ENCODE peak calls at places on chromosomes 1 and 21, in four cellular contexts. G, F, K and N are unnamed samples.
A peak's percentile ranks its signal among the peaks of the same experiment; 100 is the strongest.

GRCh38 chr1:231808990-231809389 is 182.4 kb downstream of the DISC1 start:
- DNase-seq in G (peak; percentile 94), K (no peak), F (no peak), N (no peak)

GRCh38 chr21:15706686-15707085 is 23.1 kb upstream of the USP25 start:
- DNase-seq in F (no peak), K (peak; percentile 81), G (peak; percentile 94), N (no peak)

GRCh38 chr21:26753822-26754221 is 91.4 kb downstream of the ADAMTS1 start:
- DNase-seq in G (no peak), K (no peak), F (no peak), N (no peak)

GRCh38 chr1:17923684-17924083 is 168.6 kb downstream of the ACTL8 start:
- DNase-seq in G (no peak), F (no peak), K (no peak), N (no peak)

GRCh38 chr1:2918441-2918840 is 102.8 kb upstream of the ACTRT2 start:
- DNase-seq in G (no peak), F (no peak), K (no peak), N (no peak)

GRCh38 chr1:172322219-172323061 is 98.0 kb upstream of the C1orf105 start:
- DNase-seq in G (peak; percentile 89), F (peak; percentile 24), K (no peak), N (no peak)

GRCh38 chr1:244057474-244058385 is 6.6 kb downstream of the ZBTB18 start:
- DNase-seq in K (no peak), F (no peak), G (no peak), N (no peak)

GRCh38 chr1:155137550-155137949 is 1.9 kb downstream of the SLC50A1 start:
- DNase-seq in K (no peak), F (no peak), G (no peak), N (no peak)

GRCh38 chr1:221742555-221743415 is 896 bp upstream of the DUSP10 start:
- DNase-seq in K (peak; percentile 48), F (peak; percentile 82), G (peak; percentile 89), N (peak; percentile 64)

GRCh38 chr1:209405183-209405823 is 178.2 kb upstream of the CAMK1G start:
- DNase-seq in K (no peak), G (peak; percentile 44), F (peak; percentile 46), N (no peak)

GRCh38 chr1:210236386-210236839 is 3.8 kb downstream of the SERTAD4 start:
- DNase-seq in K (no peak), F (no peak), G (no peak), N (no peak)

GRCh38 chr1:228288536-228289238 is 80.8 kb downstream of the OBSCN start:
- DNase-seq in G (no peak), K (no peak), F (no peak), N (no peak)

GRCh38 chr21:37259426-37259825 is 7.7 kb downstream of the VPS26C start:
- DNase-seq in K (no peak), G (no peak), F (no peak), N (no peak)

GRCh38 chr1:151970641-151971040 is 23.0 kb downstream of the S100A10 start:
- DNase-seq in F (no peak), K (no peak), G (peak; percentile 67), N (no peak)

GRCh38 chr1:195939844-195940243 is 668.4 kb downstream of the KCNT2 start:
- DNase-seq in G (peak; percentile 2), F (peak; percentile 83), K (no peak), N (no peak)

GRCh38 chr1:31815752-31816484 is at the start of gene SPOCD1:
- DNase-seq in G (peak; percentile 93), F (peak; percentile 98), K (peak; percentile 83), N (peak; percentile 90)

GRCh38 chr1:3919706-3920105 is 19.6 kb upstream of the C1orf174 start:
- DNase-seq in G (no peak), K (no peak), F (no peak), N (no peak)

GRCh38 chr1:236063919-236064673 is 794 bp downstream of the NID1 start:
- DNase-seq in K (no peak), G (peak; percentile 80), F (peak; percentile 62), N (no peak)

GRCh38 chr1:5998051-5998905 is 6.1 kb upstream of the NPHP4 start:
- DNase-seq in K (no peak), F (no peak), G (no peak), N (no peak)

GRCh38 chr1:150405660-150406059 is 41.7 kb downstream of the RPRD2 start:
- DNase-seq in K (no peak), F (no peak), G (no peak), N (no peak)

GRCh38 chr1:7252411-7253117 is 467.3 kb downstream of the CAMTA1 start:
- DNase-seq in G (no peak), F (no peak), K (no peak), N (no peak)

GRCh38 chr1:201533836-201534235 is 5.1 kb upstream of the NAV1 start:
- DNase-seq in G (no peak), F (peak; percentile 36), K (no peak), N (no peak)

GRCh38 chr1:208233546-208233945 is 10.6 kb downstream of the PLXNA2 start:
- DNase-seq in G (no peak), F (peak; percentile 73), K (no peak), N (no peak)

GRCh38 chr1:81585371-81585770 is 215.4 kb upstream of the ADGRL2 start:
- DNase-seq in K (no peak), F (no peak), G (no peak), N (no peak)

GRCh38 chr1:174118726-174119125 is 40.6 kb upstream of the RABGAP1L start:
- DNase-seq in K (no peak), F (no peak), G (no peak), N (no peak)

GRCh38 chr1:155083865-155084721 is 5.5 kb downstream of the EFNA3 start:
- DNase-seq in F (no peak), K (no peak), G (peak; percentile 61), N (peak; percentile 42)

GRCh38 chr21:25126564-25126963 is 480.7 kb downstream of the MRPL39 start:
- DNase-seq in G (no peak), F (no peak), K (no peak), N (no peak)

GRCh38 chr1:869499-870244 is 54.1 kb upstream of the SAMD11 start:
- DNase-seq in G (peak; percentile 73), F (peak; percentile 67), K (peak; percentile 26), N (peak; percentile 71)

GRCh38 chr1:19705464-19705863 is 40.8 kb downstream of the HTR6 start:
- DNase-seq in K (no peak), F (no peak), G (no peak), N (no peak)

GRCh38 chr1:40072142-40072541 is 24.9 kb downstream of the PPT1 start:
- DNase-seq in F (no peak), K (no peak), G (no peak), N (no peak)

GRCh38 chr1:40064797-40065492 is 24.4 kb downstream of the CAP1 start:
- DNase-seq in G (no peak), F (no peak), K (no peak), N (no peak)

DNA sequence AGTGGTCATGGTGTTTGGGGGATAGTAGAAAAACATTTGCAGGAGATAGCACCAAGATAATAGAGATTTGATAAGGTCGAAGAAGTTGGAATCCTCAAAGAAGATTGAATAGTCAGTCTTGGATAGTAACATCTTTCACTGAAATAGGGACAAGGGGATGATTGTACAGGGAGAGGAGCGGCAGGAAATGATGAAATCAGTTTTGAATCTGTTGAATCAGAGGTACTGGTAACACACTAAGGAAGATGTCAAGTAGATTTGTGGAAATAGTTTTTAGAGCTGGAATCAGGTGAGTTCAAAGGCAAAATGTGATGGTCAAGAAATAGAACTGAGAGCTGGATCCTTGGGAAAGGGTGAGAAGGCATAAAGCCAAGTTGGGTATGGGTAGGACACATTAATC is 26.5 kb downstream of the CAP1 start:
- DNase-seq in K (no peak), F (no peak), G (peak; percentile 39), N (no peak)
- H2AFZ ChIP-seq in K (no peak overlapping the region), F (no peak overlapping the region), G (no peak overlapping the region), N (no peak overlapping the region)

GRCh38 chr1:164598719-164599118 is 39.7 kb downstream of the PBX1 start:
- DNase-seq in F (no peak), G (no peak), K (no peak), N (no peak)
- H3K4me1 ChIP-seq in F (peaks cover 70% of the 10 kb centered on the region), G (peaks cover 19% of the 10 kb centered on the region), K (peaks cover 32% of the 10 kb centered on the region), N (no peaks in the 10 kb centered on the region)

GRCh38 chr1:50701706-50702317 is 258.3 kb downstream of the FAF1 start:
- DNase-seq in K (no peak), F (no peak), G (no peak), N (no peak)

GRCh38 chr1:50697440-50698421 is 262.3 kb downstream of the FAF1 start:
- DNase-seq in K (no peak), F (no peak), G (peak; percentile 0), N (no peak)

GRCh38 chr1:50702395-50702794 is 257.7 kb downstream of the FAF1 start:
- DNase-seq in G (no peak), F (no peak), K (no peak), N (no peak)

GRCh38 chr1:50700226-50701020 is 259.6 kb downstream of the FAF1 start:
- DNase-seq in F (peak; percentile 94), K (no peak), G (no peak), N (no peak)

GRCh38 chr1:50699795-50700194 is 260.3 kb downstream of the FAF1 start:
- DNase-seq in G (no peak), K (no peak), F (no peak), N (no peak)
- H2AFZ ChIP-seq in G (no peak overlapping the region), K (no peak overlapping the region), F (no peak overlapping the region), N (no peak overlapping the region)

DNA sequence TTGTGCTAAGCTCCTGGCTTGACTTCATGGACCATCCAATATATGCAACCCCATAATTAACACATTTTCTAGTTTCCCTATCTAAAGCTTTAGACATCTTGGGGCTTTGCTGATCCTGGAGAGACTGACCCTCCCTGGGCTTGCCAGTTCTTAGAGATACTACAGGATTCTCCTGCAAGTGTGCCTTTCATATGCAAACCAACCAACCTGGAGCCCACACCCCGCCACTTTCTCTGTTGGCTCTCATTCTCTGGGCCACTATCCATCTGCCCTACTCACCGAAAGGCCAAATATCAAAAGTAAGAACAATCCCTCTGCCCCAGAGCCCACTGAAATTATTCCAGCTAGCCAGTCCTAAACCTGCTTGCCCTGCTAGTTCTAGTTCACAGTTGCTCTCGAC is 2.2 kb upstream of the GBP6 start:
- DNase-seq in F (peak; percentile 44), G (no peak), K (no peak), N (no peak)
- H3K4me1 ChIP-seq in F (peaks cover 15% of the 10 kb centered on the region), G (peaks cover 3% of the 10 kb centered on the region), K (no peaks in the 10 kb centered on the region), N (peaks cover 21% of the 10 kb centered on the region)

GRCh38 chr1:156704930-156705320 is 458 bp downstream of the CRABP2 start:
- DNase-seq in G (peak; percentile 92), F (peak; percentile 67), K (no peak), N (no peak)
- H2AFZ ChIP-seq in G (peak overlapping the region; percentile 77), F (peak overlapping the region; percentile 63), K (no peak overlapping the region), N (no peak overlapping the region)

GRCh38 chr1:218513248-218513647 is 168.1 kb downstream of the TGFB2 start:
- DNase-seq in K (no peak), F (no peak), G (no peak), N (no peak)
- H3K4me1 ChIP-seq in K (no peaks in the 10 kb centered on the region), F (no peaks in the 10 kb centered on the region), G (no peaks in the 10 kb centered on the region), N (no peaks in the 10 kb centered on the region)

DNA sequence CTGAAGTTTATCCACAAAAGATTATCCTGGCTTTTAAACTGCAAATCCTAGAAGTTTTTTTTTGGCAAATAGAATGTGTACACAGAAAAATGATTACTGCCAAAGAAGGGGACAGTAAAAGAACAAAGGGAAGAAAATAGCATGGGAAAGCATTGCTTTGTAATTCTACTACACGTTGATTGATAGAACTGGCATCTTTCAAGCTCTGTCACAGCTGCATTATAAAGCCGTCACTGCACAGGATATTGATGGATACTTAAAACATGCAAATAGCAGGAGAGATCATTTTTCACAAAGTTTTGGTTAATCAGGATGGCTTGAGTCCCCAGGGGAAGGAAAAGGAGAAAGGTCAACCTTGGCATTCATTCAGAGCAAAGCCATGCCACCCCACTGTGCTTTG is 183.7 kb upstream of the RRP15 start:
- DNase-seq in G (no peak), F (no peak), K (no peak), N (no peak)
- H2AFZ ChIP-seq in G (no peak overlapping the region), F (no peak overlapping the region), K (no peak overlapping the region), N (no peak overlapping the region)